ENCODE peak calls at places on chromosome 12, in six cellular contexts. A, D, W, R, Y and K are unnamed samples. For H3K4me1, the result is how much of the 10 kb centered on the place peaks cover.

GRCh38 chr12:29782821-29783772 is 645 bp downstream of the TMTC1 start:
- DNase-seq in W (peak), A (peak), R (peak), D (peak), Y (peak), K (peak)

GRCh38 chr12:78099806-78100205 is 269.1 kb downstream of the NAV3 start:
- DNase-seq in D (no peak), R (no peak), W (no peak), A (no peak), Y (no peak), K (no peak)

GRCh38 chr12:6961278-6961694 is 9.2 kb downstream of the PHB2 start:
- DNase-seq in W (no peak), D (no peak), R (no peak), Y (no peak), A (peak), K (no peak)

GRCh38 chr12:66107451-66107915 is 23.1 kb downstream of the LLPH start:
- DNase-seq in R (peak), W (peak), D (peak), Y (peak), A (peak), K (peak)

GRCh38 chr12:110739488-110739887 is 3.2 kb downstream of the PPP1CC start:
- DNase-seq in R (no peak), D (no peak), Y (no peak), A (no peak), W (no peak), K (no peak)

GRCh38 chr12:52307836-52308806 is 13.1 kb downstream of the KRT83 start:
- DNase-seq in D (peak), W (peak), R (peak), A (peak), Y (peak), K (peak)

GRCh38 chr12:130412384-130412783 is 74.7 kb downstream of the PIWIL1 start:
- DNase-seq in R (no peak), D (no peak), W (no peak), Y (no peak), A (no peak), K (no peak)

GRCh38 chr12:21912318-21912717 is 28.9 kb downstream of the ABCC9 start:
- DNase-seq in W (peak), R (no peak), Y (no peak), D (no peak), A (no peak), K (no peak)

GRCh38 chr12:1083888-1084262 is 92.9 kb downstream of the ERC1 start:
- DNase-seq in R (no peak), D (no peak), Y (no peak), W (peak), A (peak), K (peak)

GRCh38 chr12:83996671-83997070 is 915.9 kb downstream of the SLC6A15 start:
- DNase-seq in W (no peak), D (no peak), Y (no peak), R (no peak), A (no peak), K (no peak)

GRCh38 chr12:123983822-123984485 is 10.9 kb downstream of the ZNF664 start:
- DNase-seq in W (peak), R (no peak), D (peak), Y (peak), A (peak), K (peak)

GRCh38 chr12:113231275-113232231 is 10.3 kb downstream of the TPCN1 start:
- DNase-seq in W (peak), D (no peak), Y (peak), R (no peak), A (peak), K (peak)

GRCh38 chr12:94286580-94287244 is 138.3 kb downstream of the PLXNC1 start:
- DNase-seq in Y (no peak), W (no peak), A (no peak), R (peak), D (no peak), K (no peak)

GRCh38 chr12:113056631-113057488 is at the start of gene DTX1:
- DNase-seq in W (no peak), D (no peak), A (no peak), Y (no peak), R (no peak), K (no peak)

GRCh38 chr12:120283318-120283717 is 8.4 kb downstream of the RNU4-2 start:
- DNase-seq in Y (peak), W (no peak), R (peak), D (no peak), A (no peak), K (peak)

GRCh38 chr12:120290541-120291312 is 976 bp downstream of the RNU4-2 start:
- DNase-seq in D (no peak), R (peak), Y (peak), W (no peak), A (no peak), K (peak)

GRCh38 chr12:120292411-120292660 is 633 bp upstream of the RNU4-2 start:
- DNase-seq in Y (no peak), D (no peak), A (no peak), W (no peak), R (no peak), K (no peak)

GRCh38 chr12:120286768-120287490 is 4.8 kb downstream of the RNU4-2 start:
- DNase-seq in A (no peak), Y (no peak), R (no peak), D (no peak), W (no peak), K (peak)

DNA sequence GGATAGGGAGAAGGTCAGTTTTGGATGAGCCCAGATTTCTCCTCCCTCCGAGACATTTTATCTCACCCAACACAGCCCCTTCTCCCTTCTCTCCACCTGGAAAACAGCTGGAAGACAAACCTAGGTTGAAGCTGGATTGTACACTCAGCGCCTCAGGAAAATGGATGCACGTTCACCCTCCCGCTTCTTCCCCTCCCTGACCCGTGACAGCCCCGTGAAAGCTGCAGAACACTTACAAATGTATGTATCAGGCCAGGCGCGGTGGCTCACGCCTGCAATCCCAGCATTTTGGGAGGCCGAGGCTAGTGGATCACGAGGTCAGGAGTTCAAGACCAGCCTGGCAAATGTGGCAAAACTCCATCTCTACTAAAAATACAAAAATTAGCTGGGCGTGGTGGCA is 4.2 kb downstream of the RNU4-2 start:
- DNase-seq in A (no peak), W (no peak), R (no peak), D (no peak), Y (no peak), K (no peak)
- H2BK5ac ChIP-seq in A (no peak), W (no peak), R (no peak), D (no peak), Y (no peak), K (no peak)

GRCh38 chr12:108620236-108620879 is 13.3 kb downstream of the SELPLG start:
- DNase-seq in D (no peak), R (no peak), Y (no peak), W (peak), A (peak), K (no peak)
- H2AK5ac ChIP-seq in D (no peak), R (no peak), Y (no peak), W (peak), A (no peak), K (no peak)

GRCh38 chr12:93015970-93016751 is 87.1 kb upstream of the EEA1 start:
- DNase-seq in R (no peak), D (no peak), W (peak), Y (no peak), A (no peak), K (no peak)
- H3K4me1 ChIP-seq in R (under half), D (under half), W (under half), Y (under half), A (under half), K (under half)

GRCh38 chr12:100229036-100229635 is 28.5 kb downstream of the ACTR6 start:
- DNase-seq in D (no peak), A (peak), R (no peak), Y (no peak), W (peak), K (peak)

GRCh38 chr12:100225491-100225890 is 24.9 kb downstream of the ACTR6 start:
- DNase-seq in Y (no peak), D (no peak), A (no peak), R (no peak), W (no peak), K (no peak)

GRCh38 chr12:100234591-100235304 is 32.1 kb downstream of the DEPDC4 start:
- DNase-seq in Y (no peak), D (no peak), R (no peak), W (peak), A (peak), K (peak)

GRCh38 chr12:100234166-100234565 is 32.7 kb downstream of the DEPDC4 start:
- DNase-seq in R (no peak), A (peak), D (no peak), W (peak), Y (no peak), K (peak)

GRCh38 chr12:100229876-100230275 is 29.3 kb downstream of the ACTR6 start:
- DNase-seq in A (peak), W (no peak), D (no peak), Y (no peak), R (no peak), K (peak)
- H2BK5ac ChIP-seq in A (no peak), W (no peak), D (no peak), Y (no peak), R (no peak), K (no peak)

GRCh38 chr12:3965096-3965495 is 91.9 kb upstream of the PARP11 start:
- DNase-seq in W (no peak), D (no peak), A (no peak), R (no peak), Y (peak), K (no peak)
- H2AK5ac ChIP-seq in W (no peak), D (no peak), A (no peak), R (no peak), Y (no peak), K (no peak)

DNA sequence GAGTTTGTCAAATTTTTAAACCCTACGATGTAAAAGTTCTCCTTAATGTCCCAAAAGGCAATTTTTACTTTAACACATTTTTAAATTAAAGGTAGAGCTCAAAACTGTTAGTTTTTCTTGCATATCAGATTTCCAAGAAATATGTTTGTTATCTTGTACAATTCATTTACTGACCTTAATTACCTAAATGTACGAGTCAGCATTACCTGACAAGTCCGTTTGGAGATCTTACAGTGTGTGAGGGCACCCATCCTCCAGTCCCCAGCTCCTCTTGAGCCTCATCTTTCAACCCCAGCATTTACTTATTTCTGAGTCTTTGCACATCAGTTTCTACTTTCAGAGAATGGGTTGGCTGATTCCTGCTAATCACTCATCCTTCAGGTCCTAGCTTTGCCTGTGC is 23.7 kb downstream of the PPM1H start:
- DNase-seq in D (no peak), Y (no peak), W (no peak), A (no peak), R (no peak), K (no peak)
- H3K4me1 ChIP-seq in D (under half), Y (under half), W (under half), A (under half), R (under half), K (under half)

GRCh38 chr12:31250179-31250578 is 75.8 kb downstream of the SINHCAF start:
- DNase-seq in R (no peak), Y (peak), D (no peak), A (no peak), W (no peak), K (no peak)

GRCh38 chr12:31246470-31246850 is 79.5 kb downstream of the SINHCAF start:
- DNase-seq in R (no peak), D (no peak), W (no peak), Y (no peak), A (no peak), K (no peak)

GRCh38 chr12:31248815-31249214 is 77.1 kb downstream of the SINHCAF start:
- DNase-seq in W (no peak), Y (no peak), R (no peak), D (no peak), A (no peak), K (no peak)

DNA sequence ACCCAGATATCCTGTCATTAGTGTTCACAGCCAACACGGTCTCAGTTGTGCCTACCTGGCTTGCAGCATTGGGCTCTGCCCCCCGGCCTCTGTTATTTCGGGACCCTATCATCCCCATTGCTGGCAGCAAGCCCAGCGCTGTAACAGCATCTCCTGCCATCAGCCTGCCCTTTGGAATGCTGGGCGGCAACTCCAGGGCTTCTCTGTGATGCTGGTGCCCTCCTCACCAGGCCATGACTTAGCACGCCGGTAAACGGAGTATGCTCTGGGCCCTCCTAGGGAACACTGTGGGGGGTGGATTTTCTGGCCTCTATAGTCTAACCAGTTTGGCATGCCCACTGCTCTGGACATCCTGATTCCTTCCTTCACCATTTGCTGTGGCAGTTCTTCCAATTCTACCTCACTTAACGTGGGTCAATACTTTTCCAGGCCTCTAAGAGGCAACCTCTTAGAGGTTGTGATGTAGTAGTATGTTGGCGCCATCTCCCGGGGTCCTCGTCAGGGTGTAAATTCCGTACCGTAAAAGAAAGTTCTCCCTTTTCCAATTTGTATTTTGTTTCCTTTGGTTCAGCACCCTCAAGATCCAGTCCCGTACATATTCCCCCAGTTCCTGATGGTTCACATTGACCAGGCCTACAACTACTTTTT is 80.0 kb downstream of the SINHCAF start:
- DNase-seq in W (no peak), Y (peak), D (no peak), A (no peak), R (no peak), K (peak)
- H2BK5ac ChIP-seq in W (no peak), Y (no peak), D (no peak), A (no peak), R (peak), K (no peak)

DNA sequence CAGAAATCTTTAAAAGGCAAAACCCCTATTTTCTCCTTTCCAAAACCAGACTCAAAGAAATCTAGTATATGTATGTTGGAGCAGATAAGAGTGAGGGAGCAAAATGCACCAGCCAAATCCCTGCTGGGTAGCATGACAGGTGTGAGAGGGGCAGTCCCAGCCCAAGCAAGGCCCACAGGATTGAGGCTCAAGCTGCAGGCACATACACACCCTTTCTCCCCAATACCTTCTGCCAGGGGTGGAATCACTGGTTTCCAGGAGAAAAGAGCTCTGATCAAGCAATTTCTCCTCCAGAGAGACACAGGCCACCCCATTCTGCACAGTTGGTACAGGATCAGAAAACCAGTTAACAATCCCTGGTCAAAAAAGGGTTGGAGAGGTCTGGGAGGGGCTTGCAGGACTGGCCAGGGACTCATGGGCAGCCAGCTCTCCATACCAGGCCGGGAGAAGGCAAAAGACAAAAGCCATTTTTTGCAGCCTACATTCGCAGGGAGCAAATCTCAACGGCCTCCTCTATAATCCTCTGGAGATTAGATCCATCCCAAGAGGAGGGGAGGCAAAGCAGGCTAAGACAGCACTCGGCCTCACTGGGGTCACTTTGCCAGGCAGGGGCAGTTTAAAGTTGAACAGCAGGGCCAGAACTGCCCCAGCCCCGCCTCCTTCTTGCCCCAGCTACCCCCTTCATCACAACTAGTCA is 2.1 kb downstream of the KMT2D start:
- DNase-seq in A (no peak), D (no peak), Y (no peak), R (no peak), W (no peak), K (no peak)
- H2AK5ac ChIP-seq in A (no peak), D (no peak), Y (no peak), R (no peak), W (peak), K (no peak)